ENCODE peak calls at places on chromosomes 12 and 14, in seven cellular contexts. K, X, P, B, M, O and Y are unnamed samples.

GRCh38 chr14:26180221-26180620 is 417.6 kb downstream of the NOVA1 start:
- DNase-seq in K (no peak), X (no peak), P (no peak), B (no peak), M (no peak), O (no peak), Y (no peak)

GRCh38 chr14:21867541-21867940 is 193.9 kb upstream of the OR4E1 start:
- DNase-seq in K (no peak), X (peak), P (no peak), B (no peak), M (no peak), O (no peak), Y (peak)

GRCh38 chr14:55892906-55893305 is 225.3 kb upstream of the PELI2 start:
- DNase-seq in K (no peak), X (no peak), P (no peak), B (no peak), M (no peak), O (no peak), Y (no peak)

GRCh38 chr12:120316798-120317257 is 10.8 kb downstream of the PLA2G1B start:
- DNase-seq in K (no peak), X (no peak), P (no peak), B (no peak), M (no peak), O (no peak), Y (no peak)

GRCh38 chr12:6791931-6792520 is 2.7 kb downstream of the CD4 start:
- DNase-seq in K (no peak), X (no peak), P (no peak), B (no peak), M (no peak), O (no peak), Y (no peak)

GRCh38 chr14:52961060-52961639 is 10.3 kb upstream of the FERMT2 start:
- DNase-seq in K (peak), X (peak), P (peak), B (peak), M (no peak), O (peak), Y (peak)

GRCh38 chr14:80202888-80203562 is 8.3 kb downstream of the DIO2 start:
- DNase-seq in K (no peak), X (no peak), P (no peak), B (peak), M (no peak), O (peak), Y (no peak)

GRCh38 chr14:104872469-104873341 is 7.6 kb downstream of the CEP170B start:
- DNase-seq in K (no peak), X (peak), P (no peak), B (no peak), M (no peak), O (no peak), Y (no peak)

GRCh38 chr14:20986811-20987210 is 3.0 kb upstream of the METTL17 start:
- DNase-seq in K (no peak), X (peak), P (no peak), B (peak), M (peak), O (no peak), Y (peak)

GRCh38 chr12:11663128-11663527 is 13.7 kb downstream of the ETV6 start:
- DNase-seq in K (no peak), X (no peak), P (peak), B (no peak), M (no peak), O (no peak), Y (no peak)

GRCh38 chr14:105043656-105044055 is 21.6 kb downstream of the GPR132 start:
- DNase-seq in K (no peak), X (no peak), P (no peak), B (no peak), M (no peak), O (no peak), Y (no peak)

GRCh38 chr12:4824415-4824814 is 85.3 kb upstream of the KCNA1 start:
- DNase-seq in K (no peak), X (peak), P (no peak), B (no peak), M (peak), O (no peak), Y (no peak)

GRCh38 chr12:41365653-41366131 is 177.6 kb downstream of the PDZRN4 start:
- DNase-seq in K (no peak), X (no peak), P (no peak), B (no peak), M (no peak), O (no peak), Y (no peak)

GRCh38 chr14:105855246-105855892 is 329.0 kb downstream of the TMEM121 start:
- DNase-seq in K (peak), X (no peak), P (peak), B (no peak), M (no peak), O (no peak), Y (no peak)

GRCh38 chr12:1796515-1797010 is 23.8 kb upstream of the LRTM2 start:
- DNase-seq in K (peak), X (no peak), P (peak), B (no peak), M (no peak), O (peak), Y (no peak)

GRCh38 chr12:104406164-104406563 is 50.6 kb upstream of the CHST11 start:
- DNase-seq in K (no peak), X (no peak), P (no peak), B (no peak), M (no peak), O (no peak), Y (no peak)

GRCh38 chr12:5688226-5688625 is 256.3 kb downstream of the NTF3 start:
- DNase-seq in K (no peak), X (no peak), P (no peak), B (no peak), M (no peak), O (no peak), Y (no peak)

GRCh38 chr14:102819176-102819628 is 42.0 kb downstream of the TRAF3 start:
- DNase-seq in K (no peak), X (no peak), P (no peak), B (no peak), M (no peak), O (peak), Y (no peak)

GRCh38 chr12:94730846-94731245 is 80.5 kb upstream of the TMCC3 start:
- DNase-seq in K (no peak), X (no peak), P (no peak), B (peak), M (no peak), O (no peak), Y (no peak)

GRCh38 chr14:93319494-93319893 is 13.3 kb downstream of the BTBD7 start:
- DNase-seq in K (no peak), X (no peak), P (no peak), B (no peak), M (no peak), O (peak), Y (no peak)

GRCh38 chr14:93980464-93981201 is 4.3 kb upstream of the ASB2 start:
- DNase-seq in K (no peak), X (peak), P (peak), B (no peak), M (no peak), O (no peak), Y (peak)

GRCh38 chr14:105061428-105062047 is 3.7 kb downstream of the GPR132 start:
- DNase-seq in K (peak), X (no peak), P (peak), B (no peak), M (no peak), O (peak), Y (no peak)

GRCh38 chr12:85466906-85467305 is 186.9 kb downstream of the ALX1 start:
- DNase-seq in K (no peak), X (peak), P (no peak), B (no peak), M (no peak), O (no peak), Y (no peak)

GRCh38 chr14:101593411-101594181 is 32.3 kb downstream of the DIO3 start:
- DNase-seq in K (no peak), X (no peak), P (no peak), B (no peak), M (no peak), O (no peak), Y (no peak)

GRCh38 chr12:6666211-6666610 is 3.3 kb upstream of the ING4 start:
- DNase-seq in K (no peak), X (no peak), P (no peak), B (no peak), M (no peak), O (no peak), Y (no peak)

GRCh38 chr14:94388027-94388895 is at the start of gene SERPINA1:
- DNase-seq in K (peak), X (peak), P (no peak), B (no peak), M (no peak), O (no peak), Y (no peak)

GRCh38 chr12:79206871-79207270 is 342.3 kb downstream of the SYT1 start:
- DNase-seq in K (no peak), X (no peak), P (no peak), B (no peak), M (no peak), O (no peak), Y (no peak)

GRCh38 chr14:100383727-100384158 is 60.6 kb downstream of the SLC25A47 start:
- DNase-seq in K (peak), X (peak), P (peak), B (peak), M (no peak), O (peak), Y (peak)

GRCh38 chr14:90416649-90417237 is 19.9 kb downstream of the CALM1 start:
- DNase-seq in K (no peak), X (no peak), P (no peak), B (peak), M (no peak), O (no peak), Y (peak)

GRCh38 chr12:92505373-92506340 is 197.1 kb upstream of the PLEKHG7 start:
- DNase-seq in K (peak), X (peak), P (peak), B (no peak), M (no peak), O (peak), Y (peak)

GRCh38 chr12:94186461-94187237 is 38.3 kb downstream of the PLXNC1 start:
- DNase-seq in K (no peak), X (peak), P (no peak), B (peak), M (no peak), O (no peak), Y (peak)

GRCh38 chr14:99779751-99780150 is 13.5 kb upstream of the EML1 start:
- DNase-seq in K (no peak), X (peak), P (no peak), B (no peak), M (no peak), O (no peak), Y (no peak)

GRCh38 chr12:115598827-115599226 is 678.7 kb downstream of the MED13L start:
- DNase-seq in K (no peak), X (no peak), P (peak), B (peak), M (no peak), O (no peak), Y (no peak)

DNA sequence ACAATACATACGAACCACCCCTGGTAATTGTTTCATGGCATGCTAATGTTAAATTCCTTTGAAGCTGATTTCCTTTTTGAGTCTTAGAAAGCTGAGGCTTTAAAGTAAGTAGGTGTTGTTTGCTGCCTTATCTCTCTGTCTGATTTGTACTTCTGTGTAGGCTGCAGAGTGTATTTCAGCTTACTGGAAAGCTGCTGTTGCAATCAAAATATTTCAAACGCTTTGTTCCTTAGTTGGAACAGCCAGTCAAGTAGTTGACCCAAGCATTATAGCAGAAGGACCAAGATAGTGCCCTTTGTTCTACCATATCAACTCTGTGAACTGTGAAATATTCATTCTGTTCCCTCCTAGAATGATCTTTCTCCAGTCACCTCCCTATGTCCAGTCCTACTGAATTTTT is 3.1 kb downstream of the PKP2 start:
- DNase-seq in K (no peak), X (no peak), P (no peak), B (no peak), M (no peak), O (no peak), Y (peak)
- H3K4me3 ChIP-seq in K (no peak), X (no peak), P (peak), B (no peak), M (no peak), O (no peak), Y (peak)

GRCh38 chr12:108777156-108777555 is 45.8 kb upstream of the CORO1C start:
- DNase-seq in K (no peak), X (no peak), P (no peak), B (no peak), M (no peak), O (no peak), Y (no peak)
- TF ChIP-seq CTCF in K (no peak), X (no peak), P (no peak), B (no peak), M (no peak), O (no peak), Y (no peak)

GRCh38 chr12:27081668-27082091 is 698 bp downstream of the C12orf71 start:
- DNase-seq in K (no peak), X (peak), P (no peak), B (no peak), M (no peak), O (no peak), Y (no peak)

GRCh38 chr12:27085654-27086053 is 3.3 kb upstream of the C12orf71 start:
- DNase-seq in K (no peak), X (no peak), P (no peak), B (no peak), M (no peak), O (no peak), Y (no peak)

GRCh38 chr12:27083861-27084271 is 1.5 kb upstream of the C12orf71 start:
- DNase-seq in K (no peak), X (peak), P (peak), B (peak), M (no peak), O (no peak), Y (peak)
- H3K4me3 ChIP-seq in K (no peak), X (peak), P (no peak), B (no peak), M (no peak), O (no peak), Y (no peak)

GRCh38 chr12:52350786-52351185 is 16.5 kb downstream of the KRT85 start:
- DNase-seq in K (no peak), X (no peak), P (no peak), B (no peak), M (no peak), O (no peak), Y (no peak)
- TF ChIP-seq CTCF in K (no peak), X (no peak), P (no peak), B (no peak), M (no peak), O (no peak), Y (no peak)

DNA sequence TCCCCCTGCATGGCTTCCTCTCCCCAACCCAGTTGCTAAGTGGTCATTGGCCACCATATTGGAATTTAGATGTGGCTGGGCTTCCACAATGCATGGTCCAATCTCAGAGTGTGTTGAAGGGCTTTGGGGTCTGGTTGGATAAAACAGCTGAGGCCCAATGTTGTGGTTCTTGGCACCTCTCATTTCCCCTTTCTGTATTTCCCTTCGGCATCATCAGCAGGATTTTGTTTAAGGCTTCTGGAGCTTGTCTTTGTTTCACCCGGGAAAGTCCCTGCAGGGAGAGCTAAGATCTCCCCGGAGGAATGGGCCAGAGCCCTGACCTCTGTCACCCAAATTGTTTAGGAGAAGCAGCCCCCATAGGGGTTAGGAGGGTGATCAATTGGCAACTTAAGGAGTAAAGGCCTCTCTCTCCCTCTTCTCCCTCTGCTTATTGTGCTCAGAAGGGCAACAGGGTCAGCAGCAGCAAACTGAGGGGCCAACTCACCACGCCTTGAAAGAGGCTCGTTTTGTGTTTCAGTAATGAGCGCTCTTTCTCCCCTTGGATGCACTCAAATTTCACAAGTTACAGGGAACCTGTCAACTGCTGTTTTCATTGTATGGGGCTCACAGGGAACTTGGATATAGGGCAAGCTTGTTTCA is 223.8 kb downstream of the ZFP36L1 start:
- DNase-seq in K (no peak), X (no peak), P (no peak), B (no peak), M (no peak), O (no peak), Y (no peak)
- H3K4me3 ChIP-seq in K (no peak), X (no peak), P (no peak), B (no peak), M (no peak), O (no peak), Y (no peak)

GRCh38 chr12:97368462-97369150 is 94.0 kb upstream of the RMST start:
- DNase-seq in K (no peak), X (no peak), P (no peak), B (no peak), M (no peak), O (no peak), Y (no peak)
- TF ChIP-seq CTCF in K (no peak), X (no peak), P (no peak), B (no peak), M (no peak), O (no peak), Y (no peak)

GRCh38 chr14:91508105-91508504 is 2.0 kb downstream of the PPP4R3A start:
- DNase-seq in K (no peak), X (no peak), P (no peak), B (no peak), M (no peak), O (no peak), Y (no peak)
- H3K4me3 ChIP-seq in K (peak), X (peak), P (peak), B (peak), M (peak), O (peak), Y (peak)